ENCODE peak calls at places on chromosomes 7 and 10, in four cellular contexts. V is left lung, R is thoracic aorta, B is upper lobe of left lung. N is an unnamed sample.

GRCh38 chr10:85026878-85027467 is 698.6 kb downstream of the CCSER2 start:
- DNase-seq in V (no peak), R (no peak), B (no peak), N (no peak)

GRCh38 chr7:131363719-131364118 is 36.0 kb downstream of the MKLN1 start:
- DNase-seq in V (no peak), R (no peak), B (no peak), N (no peak)

GRCh38 chr10:114239117-114239993 is at the start of gene VWA2:
- DNase-seq in V (peak), R (no peak), B (peak), N (no peak)

GRCh38 chr10:3906511-3907111 is 121.6 kb upstream of the KLF6 start:
- DNase-seq in V (no peak), R (no peak), B (no peak), N (no peak)

GRCh38 chr10:130686680-130687300 is 550.6 kb downstream of the GLRX3 start:
- DNase-seq in V (no peak), R (no peak), B (no peak), N (no peak)

GRCh38 chr10:59176241-59177030 is at the start of gene PHYHIPL:
- DNase-seq in V (no peak), R (no peak), B (peak), N (no peak)

GRCh38 chr7:150313870-150314269 is 9.3 kb upstream of the LRRC61 start:
- DNase-seq in V (no peak), R (no peak), B (no peak), N (no peak)

GRCh38 chr10:102880256-102880655 is 11.0 kb downstream of the AS3MT start:
- DNase-seq in V (no peak), R (no peak), B (no peak), N (no peak)

GRCh38 chr7:105003275-105003674 is 10.7 kb upstream of the KMT2E start:
- DNase-seq in V (peak), R (peak), B (no peak), N (no peak)

GRCh38 chr7:139034855-139035587 is 821 bp downstream of the ZC3HAV1L start:
- DNase-seq in V (no peak), R (no peak), B (no peak), N (no peak)

GRCh38 chr7:74658171-74659004 is 870 bp downstream of the GTF2I start:
- DNase-seq in V (peak), R (peak), B (peak), N (peak)

GRCh38 chr7:74657692-74658170 is at the start of gene GTF2I:
- DNase-seq in V (no peak), R (no peak), B (no peak), N (no peak)

GRCh38 chr7:74656421-74656910 is 1.1 kb upstream of the GTF2I start:
- DNase-seq in V (peak), R (no peak), B (peak), N (no peak)

GRCh38 chr7:74655785-74656420 is 1.6 kb upstream of the GTF2I start:
- DNase-seq in V (no peak), R (no peak), B (no peak), N (no peak)

GRCh38 chr7:74656911-74657691 is 417 bp upstream of the GTF2I start:
- DNase-seq in V (peak), R (peak), B (peak), N (peak)
- TF ChIP-seq CTCF in V (no peak), R (no peak), B (peak), N (no peak)

DNA sequence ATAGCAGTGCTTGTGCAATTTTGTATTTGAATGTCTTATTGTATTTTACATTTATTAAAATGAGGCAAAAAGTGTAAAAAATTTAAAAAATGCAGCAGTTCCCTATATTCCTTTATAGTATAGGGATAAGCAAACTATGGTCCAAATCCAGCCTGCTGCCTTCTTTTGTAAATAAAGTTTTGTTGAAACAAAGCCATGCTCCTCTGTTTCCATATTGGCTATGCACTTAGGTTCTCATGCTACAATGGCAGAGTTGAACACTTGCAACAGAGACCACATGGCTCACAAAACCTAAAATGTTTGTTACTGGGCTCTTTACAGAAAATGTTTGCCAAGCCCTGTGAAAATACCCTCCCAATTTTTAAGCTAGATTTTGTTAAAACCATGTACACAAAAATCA is 50.1 kb downstream of the ARHGAP12 start:
- DNase-seq in V (no peak), R (no peak), B (no peak), N (no peak)
- H3K27ac ChIP-seq in V (no peak), R (no peak), B (no peak), N (no peak)

DNA sequence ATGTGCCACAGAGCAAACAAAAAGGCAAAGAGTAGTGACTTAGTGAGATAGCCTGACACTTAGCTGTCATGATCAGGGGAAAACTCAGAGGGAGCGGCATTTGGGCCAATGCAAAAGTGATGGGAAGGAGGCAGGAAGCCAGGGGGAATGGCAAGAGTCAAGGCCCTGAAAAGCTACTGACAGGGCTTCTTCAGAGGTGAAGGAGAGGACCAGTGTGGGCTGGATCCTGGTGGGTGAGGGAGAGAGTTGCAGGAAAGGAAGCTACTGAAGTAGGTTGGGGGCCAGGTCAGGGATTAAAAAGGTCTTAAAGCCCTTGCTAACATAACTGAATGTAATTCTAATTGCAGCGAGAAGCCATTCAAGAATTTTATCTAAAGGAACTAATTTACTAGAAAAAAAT is 117.0 kb downstream of the AASS start:
- DNase-seq in V (no peak), R (no peak), B (no peak), N (no peak)
- TF ChIP-seq CTCF in V (no peak), R (no peak), B (no peak), N (no peak)

GRCh38 chr10:1577371-1577770 is 160.0 kb downstream of the ADARB2 start:
- DNase-seq in V (no peak), R (no peak), B (no peak), N (no peak)
- H3K27ac ChIP-seq in V (no peak), R (no peak), B (no peak), N (no peak)

GRCh38 chr10:111856631-111857030 is 326.9 kb downstream of the GPAM start:
- DNase-seq in V (no peak), R (no peak), B (no peak), N (no peak)
- TF ChIP-seq CTCF in V (no peak), R (no peak), B (no peak), N (peak)

N was measured in esophagus squamous epithelium.